ENCODE peak calls at places on chromosomes 16 and 17, in six cellular contexts. One of them, this sample, is unnamed.

GRCh38 chr17:51260960-51261958 is 913 bp downstream of the UTP18 start:
- DNase-seq in psoas muscle: peak; percentile 84
- DNase-seq in adrenal gland: peak; percentile 70
- DNase-seq in cardiac muscle cell: peak; percentile 76
- DNase-seq in pancreas: peak; percentile 89
- DNase-seq in CD8-positive, alpha-beta T cell: peak; percentile 70
- DNase-seq in this sample: peak; percentile 86

GRCh38 chr17:48385303-48385702 is 44.7 kb downstream of the SKAP1 start:
- DNase-seq in CD8-positive, alpha-beta T cell: no peak
- DNase-seq in psoas muscle: no peak
- DNase-seq in pancreas: no peak
- DNase-seq in cardiac muscle cell: no peak
- DNase-seq in adrenal gland: no peak
- DNase-seq in this sample: no peak

GRCh38 chr17:51076821-51077220 is 43.8 kb downstream of the SPAG9 start:
- DNase-seq in psoas muscle: no peak
- DNase-seq in cardiac muscle cell: no peak
- DNase-seq in pancreas: no peak
- DNase-seq in CD8-positive, alpha-beta T cell: no peak
- DNase-seq in adrenal gland: no peak
- DNase-seq in this sample: no peak

GRCh38 chr16:87218281-87219055 is 98.7 kb downstream of the C16orf95 start:
- DNase-seq in pancreas: no peak
- DNase-seq in CD8-positive, alpha-beta T cell: no peak
- DNase-seq in psoas muscle: no peak
- DNase-seq in adrenal gland: no peak
- DNase-seq in cardiac muscle cell: no peak
- DNase-seq in this sample: no peak

GRCh38 chr16:24713379-24713778 is 16.1 kb upstream of the TNRC6A start:
- DNase-seq in CD8-positive, alpha-beta T cell: no peak
- DNase-seq in adrenal gland: no peak
- DNase-seq in psoas muscle: no peak
- DNase-seq in cardiac muscle cell: no peak
- DNase-seq in pancreas: no peak
- DNase-seq in this sample: no peak

GRCh38 chr17:6323626-6324356 is 111.1 kb downstream of the AIPL1 start:
- DNase-seq in cardiac muscle cell: no peak
- DNase-seq in pancreas: no peak
- DNase-seq in adrenal gland: no peak
- DNase-seq in CD8-positive, alpha-beta T cell: no peak
- DNase-seq in psoas muscle: no peak
- DNase-seq in this sample: no peak

GRCh38 chr17:19755821-19756510 is 7.9 kb upstream of the ALDH3A1 start:
- DNase-seq in pancreas: peak; percentile 34
- DNase-seq in CD8-positive, alpha-beta T cell: no peak
- DNase-seq in cardiac muscle cell: no peak
- DNase-seq in adrenal gland: no peak
- DNase-seq in psoas muscle: peak; percentile 30
- DNase-seq in this sample: no peak

GRCh38 chr17:54736573-54736972 is 164.1 kb upstream of the TOM1L1 start:
- DNase-seq in cardiac muscle cell: no peak
- DNase-seq in CD8-positive, alpha-beta T cell: no peak
- DNase-seq in adrenal gland: no peak
- DNase-seq in psoas muscle: no peak
- DNase-seq in pancreas: no peak
- DNase-seq in this sample: no peak

GRCh38 chr16:2719328-2720062 is 529 bp downstream of the PRSS27 start:
- DNase-seq in psoas muscle: no peak
- DNase-seq in pancreas: peak; percentile 60
- DNase-seq in cardiac muscle cell: no peak
- DNase-seq in CD8-positive, alpha-beta T cell: no peak
- DNase-seq in adrenal gland: no peak
- DNase-seq in this sample: peak; percentile 71

GRCh38 chr16:4613636-4614570 is 785 bp downstream of the UBALD1 start:
- DNase-seq in CD8-positive, alpha-beta T cell: no peak
- DNase-seq in adrenal gland: peak; percentile 43
- DNase-seq in psoas muscle: peak; percentile 70
- DNase-seq in pancreas: peak; percentile 78
- DNase-seq in cardiac muscle cell: peak; percentile 70
- DNase-seq in this sample: no peak

GRCh38 chr16:27749946-27750345 is 200.0 kb downstream of the KATNIP start:
- DNase-seq in psoas muscle: no peak
- DNase-seq in CD8-positive, alpha-beta T cell: no peak
- DNase-seq in cardiac muscle cell: no peak
- DNase-seq in adrenal gland: no peak
- DNase-seq in pancreas: no peak
- DNase-seq in this sample: no peak

GRCh38 chr17:58224315-58224714 is 5.3 kb upstream of the MKS1 start:
- DNase-seq in cardiac muscle cell: no peak
- DNase-seq in CD8-positive, alpha-beta T cell: no peak
- DNase-seq in psoas muscle: no peak
- DNase-seq in pancreas: no peak
- DNase-seq in adrenal gland: no peak
- DNase-seq in this sample: no peak

GRCh38 chr17:59649886-59650285 is 30.2 kb downstream of the CLTC start:
- DNase-seq in CD8-positive, alpha-beta T cell: no peak
- DNase-seq in psoas muscle: no peak
- DNase-seq in pancreas: no peak
- DNase-seq in cardiac muscle cell: no peak
- DNase-seq in adrenal gland: no peak
- DNase-seq in this sample: no peak

GRCh38 chr17:6072157-6072556 is 2.0 kb downstream of the WSCD1 start:
- DNase-seq in pancreas: no peak
- DNase-seq in CD8-positive, alpha-beta T cell: no peak
- DNase-seq in psoas muscle: no peak
- DNase-seq in adrenal gland: no peak
- DNase-seq in cardiac muscle cell: no peak
- DNase-seq in this sample: no peak

GRCh38 chr16:88703486-88704309 is 2.5 kb downstream of the RNF166 start:
- DNase-seq in adrenal gland: no peak
- DNase-seq in cardiac muscle cell: no peak
- DNase-seq in pancreas: no peak
- DNase-seq in CD8-positive, alpha-beta T cell: peak; percentile 76
- DNase-seq in psoas muscle: no peak
- DNase-seq in this sample: no peak

GRCh38 chr16:89709166-89709565 is 7.7 kb upstream of the SPATA2L start:
- DNase-seq in CD8-positive, alpha-beta T cell: no peak
- DNase-seq in adrenal gland: no peak
- DNase-seq in pancreas: no peak
- DNase-seq in cardiac muscle cell: no peak
- DNase-seq in psoas muscle: no peak
- DNase-seq in this sample: no peak

GRCh38 chr16:30609002-30609927 is 924 bp downstream of the ZNF689 start:
- DNase-seq in CD8-positive, alpha-beta T cell: peak; percentile 20
- DNase-seq in pancreas: peak; percentile 80
- DNase-seq in cardiac muscle cell: peak; percentile 39
- DNase-seq in psoas muscle: peak; percentile 80
- DNase-seq in adrenal gland: peak; percentile 69
- DNase-seq in this sample: no peak

GRCh38 chr17:76011951-76012350 is 11.3 kb downstream of the CDK3 start:
- DNase-seq in CD8-positive, alpha-beta T cell: no peak
- DNase-seq in pancreas: no peak
- DNase-seq in adrenal gland: no peak
- DNase-seq in psoas muscle: no peak
- DNase-seq in cardiac muscle cell: no peak
- DNase-seq in this sample: no peak

GRCh38 chr16:85828166-85828565 is 28.7 kb downstream of the COX4I1 start:
- DNase-seq in psoas muscle: no peak
- DNase-seq in cardiac muscle cell: no peak
- DNase-seq in pancreas: no peak
- DNase-seq in CD8-positive, alpha-beta T cell: no peak
- DNase-seq in adrenal gland: no peak
- DNase-seq in this sample: no peak

GRCh38 chr16:85823328-85823920 is 23.9 kb downstream of the COX4I1 start:
- DNase-seq in adrenal gland: no peak
- DNase-seq in cardiac muscle cell: no peak
- DNase-seq in pancreas: no peak
- DNase-seq in psoas muscle: no peak
- DNase-seq in CD8-positive, alpha-beta T cell: no peak
- DNase-seq in this sample: no peak

GRCh38 chr16:85824161-85825135 is 25.0 kb downstream of the COX4I1 start:
- DNase-seq in adrenal gland: no peak
- DNase-seq in cardiac muscle cell: no peak
- DNase-seq in psoas muscle: no peak
- DNase-seq in pancreas: peak; percentile 43
- DNase-seq in CD8-positive, alpha-beta T cell: no peak
- DNase-seq in this sample: no peak

GRCh38 chr16:85826686-85827247 is 27.3 kb downstream of the COX4I1 start:
- DNase-seq in psoas muscle: no peak
- DNase-seq in CD8-positive, alpha-beta T cell: no peak
- DNase-seq in pancreas: peak; percentile 41
- DNase-seq in cardiac muscle cell: no peak
- DNase-seq in adrenal gland: no peak
- DNase-seq in this sample: no peak

DNA sequence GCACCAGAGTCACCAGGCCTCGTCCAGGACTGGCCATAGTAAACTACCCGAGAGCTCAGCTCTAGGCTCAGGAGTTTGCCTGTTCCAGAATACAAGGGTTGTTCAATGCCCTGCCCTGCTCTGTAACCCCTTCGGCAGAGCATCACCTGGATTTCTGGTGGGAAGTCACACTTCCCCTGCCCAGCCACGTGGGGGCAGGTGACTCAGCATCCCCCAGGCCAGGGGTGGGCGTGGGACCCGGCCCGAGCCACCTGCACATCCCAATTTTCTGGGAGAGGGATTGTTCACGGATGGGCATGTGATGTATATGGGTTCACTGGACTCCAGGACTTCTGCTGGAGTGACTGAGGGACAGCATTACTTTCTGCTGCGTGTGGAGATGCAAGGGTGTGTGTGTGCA is 25.8 kb downstream of the COX4I1 start:
- DNase-seq in psoas muscle: no peak
- DNase-seq in CD8-positive, alpha-beta T cell: no peak
- DNase-seq in cardiac muscle cell: no peak
- DNase-seq in pancreas: peak; percentile 26
- DNase-seq in adrenal gland: no peak
- DNase-seq in this sample: no peak
- H3K4me1 ChIP-seq in psoas muscle: no peaks in the 10 kb centered on the region
- H3K4me1 ChIP-seq in CD8-positive, alpha-beta T cell: peaks cover 13% of the 10 kb centered on the region
- H3K4me1 ChIP-seq in cardiac muscle cell: no peaks in the 10 kb centered on the region
- H3K4me1 ChIP-seq in pancreas: no peaks in the 10 kb centered on the region
- H3K4me1 ChIP-seq in adrenal gland: no peaks in the 10 kb centered on the region
- H3K4me1 ChIP-seq in this sample: peaks cover 3% of the 10 kb centered on the region

DNA sequence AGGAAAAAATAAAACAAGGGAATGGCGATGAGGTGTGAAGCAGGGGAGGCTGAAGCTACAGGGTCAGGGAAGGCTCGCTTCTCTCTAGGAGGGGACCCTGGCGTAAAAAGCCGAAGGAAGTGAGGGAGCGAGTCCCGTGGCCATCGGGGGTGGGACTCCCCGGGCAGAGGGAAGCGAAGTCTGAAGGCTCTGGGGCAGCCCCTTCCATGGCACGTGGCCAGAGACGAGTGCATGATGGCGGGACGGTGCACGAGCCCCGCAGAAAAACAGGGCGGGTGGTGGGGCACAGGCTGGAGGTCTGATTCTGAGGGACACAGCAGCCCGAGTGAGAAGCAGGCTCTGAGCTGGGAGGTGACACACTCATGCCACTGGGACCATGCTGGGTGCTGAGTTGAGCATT is 21.1 kb upstream of the NCBP3 start:
- DNase-seq in cardiac muscle cell: no peak
- DNase-seq in pancreas: no peak
- DNase-seq in psoas muscle: no peak
- DNase-seq in adrenal gland: no peak
- DNase-seq in CD8-positive, alpha-beta T cell: no peak
- DNase-seq in this sample: no peak
- H3K36me3 ChIP-seq in cardiac muscle cell: no peaks in the 10 kb centered on the region
- H3K36me3 ChIP-seq in pancreas: no peaks in the 10 kb centered on the region
- H3K36me3 ChIP-seq in psoas muscle: peaks cover 6% of the 10 kb centered on the region
- H3K36me3 ChIP-seq in adrenal gland: peaks cover 3% of the 10 kb centered on the region
- H3K36me3 ChIP-seq in CD8-positive, alpha-beta T cell: no peaks in the 10 kb centered on the region
- H3K36me3 ChIP-seq in this sample: no peaks in the 10 kb centered on the region

GRCh38 chr17:9324864-9325263 is 250.8 kb downstream of the STX8 start:
- DNase-seq in adrenal gland: no peak
- DNase-seq in psoas muscle: no peak
- DNase-seq in CD8-positive, alpha-beta T cell: no peak
- DNase-seq in pancreas: no peak
- DNase-seq in cardiac muscle cell: no peak
- DNase-seq in this sample: no peak

GRCh38 chr17:9321862-9322261 is 253.8 kb downstream of the STX8 start:
- DNase-seq in adrenal gland: no peak
- DNase-seq in pancreas: no peak
- DNase-seq in CD8-positive, alpha-beta T cell: no peak
- DNase-seq in psoas muscle: no peak
- DNase-seq in cardiac muscle cell: no peak
- DNase-seq in this sample: no peak

GRCh38 chr17:9322298-9322697 is 253.3 kb downstream of the STX8 start:
- DNase-seq in psoas muscle: no peak
- DNase-seq in pancreas: no peak
- DNase-seq in CD8-positive, alpha-beta T cell: no peak
- DNase-seq in cardiac muscle cell: peak; percentile 49
- DNase-seq in adrenal gland: no peak
- DNase-seq in this sample: no peak
- H3K4me3 ChIP-seq in psoas muscle: no peak overlapping the region
- H3K4me3 ChIP-seq in pancreas: no peak overlapping the region
- H3K4me3 ChIP-seq in CD8-positive, alpha-beta T cell: no peak overlapping the region
- H3K4me3 ChIP-seq in cardiac muscle cell: no peak overlapping the region
- H3K4me3 ChIP-seq in adrenal gland: no peak overlapping the region
- H3K4me3 ChIP-seq in this sample: no peak overlapping the region

GRCh38 chr17:82357394-82357793 is 1.7 kb upstream of the TEX19 start:
- DNase-seq in pancreas: no peak
- DNase-seq in adrenal gland: no peak
- DNase-seq in CD8-positive, alpha-beta T cell: no peak
- DNase-seq in psoas muscle: no peak
- DNase-seq in cardiac muscle cell: no peak
- DNase-seq in this sample: no peak

GRCh38 chr17:82356845-82357355 is 2.1 kb upstream of the TEX19 start:
- DNase-seq in pancreas: peak; percentile 70
- DNase-seq in CD8-positive, alpha-beta T cell: no peak
- DNase-seq in psoas muscle: no peak
- DNase-seq in cardiac muscle cell: peak; percentile 37
- DNase-seq in adrenal gland: no peak
- DNase-seq in this sample: peak; percentile 70

GRCh38 chr17:82353484-82353883 is 5.6 kb upstream of the TEX19 start:
- DNase-seq in CD8-positive, alpha-beta T cell: no peak
- DNase-seq in psoas muscle: peak; percentile 23
- DNase-seq in pancreas: no peak
- DNase-seq in cardiac muscle cell: no peak
- DNase-seq in adrenal gland: no peak
- DNase-seq in this sample: no peak

GRCh38 chr17:82356028-82356427 is 3.0 kb upstream of the TEX19 start:
- DNase-seq in psoas muscle: no peak
- DNase-seq in pancreas: no peak
- DNase-seq in adrenal gland: no peak
- DNase-seq in cardiac muscle cell: no peak
- DNase-seq in CD8-positive, alpha-beta T cell: no peak
- DNase-seq in this sample: peak; percentile 48

DNA sequence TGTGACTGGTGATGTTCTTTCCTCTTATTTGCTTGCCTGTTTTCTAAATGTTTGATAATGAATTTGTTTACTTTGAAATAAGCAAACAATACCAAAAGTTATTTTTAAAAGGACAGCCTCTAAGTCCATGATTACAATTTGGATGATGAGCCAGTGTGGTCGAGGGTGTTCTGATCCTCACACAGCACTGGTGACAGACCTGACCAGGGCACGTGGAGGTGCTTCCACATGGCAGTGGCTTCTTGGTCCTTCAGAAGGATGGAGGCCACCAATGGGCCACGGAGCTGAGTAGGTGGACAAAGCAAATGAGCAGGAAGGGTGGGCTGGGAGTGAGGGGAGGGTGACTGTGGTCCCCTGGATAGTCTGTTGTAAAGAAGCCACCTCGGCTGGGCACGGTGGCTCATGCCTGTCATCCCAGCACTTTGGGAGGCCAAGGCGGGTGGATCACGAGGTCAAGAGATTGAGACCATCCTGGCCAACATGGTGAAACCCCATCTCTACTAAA is 4.2 kb upstream of the TEX19 start:
- DNase-seq in pancreas: no peak
- DNase-seq in cardiac muscle cell: no peak
- DNase-seq in psoas muscle: no peak
- DNase-seq in CD8-positive, alpha-beta T cell: no peak
- DNase-seq in adrenal gland: no peak
- DNase-seq in this sample: no peak
- H3K4me1 ChIP-seq in pancreas: no peaks in the 10 kb centered on the region
- H3K4me1 ChIP-seq in cardiac muscle cell: peaks cover 3% of the 10 kb centered on the region
- H3K4me1 ChIP-seq in psoas muscle: no peaks in the 10 kb centered on the region
- H3K4me1 ChIP-seq in CD8-positive, alpha-beta T cell: no peaks in the 10 kb centered on the region
- H3K4me1 ChIP-seq in adrenal gland: no peaks in the 10 kb centered on the region
- H3K4me1 ChIP-seq in this sample: peaks cover 35% of the 10 kb centered on the region

This sample was measured in Caco-2.